ENCODE peak calls at places on chromosome 18, in nine cellular contexts. E is uterus; V is AG10803; I is heart left ventricle; W is activated CD8-positive, alpha-beta T cell treated with anti-CD3 and anti-CD28 coated beads for 36 hours; K is neural crest cell; F is PC-3; R is fibroblast of the aortic adventitia; N is kidney epithelial cell. C is an unnamed sample.
A peak's percentile ranks its signal among the peaks of the same experiment; 100 is the strongest.

GRCh38 chr18:48645427-48646002 is 106.7 kb downstream of the CTIF start:
- DNase-seq in E (peak; percentile 6), V (no peak), I (no peak), W (no peak), K (no peak), F (no peak), R (no peak), N (no peak), C (no peak)

GRCh38 chr18:49582579-49582978 is 20.7 kb downstream of the LIPG start:
- DNase-seq in E (no peak), V (no peak), I (no peak), W (no peak), K (no peak), F (no peak), R (peak; percentile 84), N (no peak), C (no peak)

GRCh38 chr18:22032392-22032961 is 136.9 kb upstream of the GATA6 start:
- DNase-seq in E (peak; percentile 46), V (peak; percentile 87), I (no peak), W (no peak), K (no peak), F (peak; percentile 97), R (peak; percentile 84), N (peak; percentile 99), C (no peak)

GRCh38 chr18:50451100-50451842 is 76.4 kb downstream of the SKA1 start:
- DNase-seq in E (no peak), V (no peak), I (no peak), W (no peak), K (no peak), F (no peak), R (no peak), N (no peak), C (no peak)

GRCh38 chr18:61893304-61893970 is 630 bp upstream of the RNF152 start:
- DNase-seq in E (peak; percentile 62), V (peak; percentile 42), I (peak; percentile 69), W (peak; percentile 61), K (peak; percentile 55), F (no peak), R (peak; percentile 34), N (no peak), C (peak; percentile 62)

GRCh38 chr18:48660346-48661228 is 121.8 kb downstream of the CTIF start:
- DNase-seq in E (peak; percentile 17), V (peak; percentile 27), I (no peak), W (no peak), K (no peak), F (no peak), R (no peak), N (no peak), C (no peak)

GRCh38 chr18:5238371-5238758 is 41.3 kb upstream of the AKAIN1 start:
- DNase-seq in E (no peak), V (peak; percentile 25), I (peak; percentile 34), W (peak; percentile 61), K (peak; percentile 19), F (peak; percentile 11), R (no peak), N (no peak), C (peak; percentile 40)

GRCh38 chr18:55439036-55439435 is 149.0 kb downstream of the TCF4 start:
- DNase-seq in E (no peak), V (no peak), I (no peak), W (no peak), K (no peak), F (no peak), R (no peak), N (no peak), C (no peak)

GRCh38 chr18:37179384-37179783 is 350.5 kb downstream of the KIAA1328 start:
- DNase-seq in E (no peak), V (no peak), I (no peak), W (no peak), K (no peak), F (no peak), R (no peak), N (no peak), C (no peak)

GRCh38 chr18:24536326-24536725 is 75.9 kb downstream of the HRH4 start:
- DNase-seq in E (no peak), V (no peak), I (no peak), W (no peak), K (no peak), F (no peak), R (peak; percentile 48), N (no peak), C (no peak)

GRCh38 chr18:73254564-73254963 is 386.8 kb upstream of the NETO1 start:
- DNase-seq in E (no peak), V (no peak), I (no peak), W (no peak), K (no peak), F (no peak), R (no peak), N (no peak), C (no peak)

GRCh38 chr18:67864677-67865340 is 348.3 kb upstream of the DSEL start:
- DNase-seq in E (no peak), V (peak; percentile 98), I (no peak), W (no peak), K (no peak), F (peak; percentile 60), R (peak; percentile 81), N (no peak), C (no peak)

GRCh38 chr18:7523772-7524171 is 43.3 kb upstream of the PTPRM start:
- DNase-seq in E (no peak), V (no peak), I (no peak), W (no peak), K (no peak), F (no peak), R (no peak), N (no peak), C (no peak)

GRCh38 chr18:10321576-10321975 is 132.9 kb upstream of the APCDD1 start:
- DNase-seq in E (no peak), V (no peak), I (no peak), W (no peak), K (no peak), F (no peak), R (no peak), N (no peak), C (no peak)

GRCh38 chr18:22324191-22325131 is 93.3 kb downstream of the CTAGE1 start:
- DNase-seq in E (peak; percentile 53), V (peak; percentile 38), I (peak; percentile 90), W (peak; percentile 17), K (peak; percentile 38), F (no peak), R (peak; percentile 41), N (no peak), C (peak; percentile 23)

GRCh38 chr18:26003391-26003790 is 87.0 kb downstream of the SS18 start:
- DNase-seq in E (no peak), V (no peak), I (no peak), W (no peak), K (no peak), F (peak; percentile 14), R (peak; percentile 27), N (no peak), C (no peak)

GRCh38 chr18:55509631-55510372 is 78.2 kb downstream of the TCF4 start:
- DNase-seq in E (no peak), V (peak; percentile 57), I (no peak), W (no peak), K (no peak), F (peak; percentile 72), R (peak; percentile 76), N (peak; percentile 75), C (no peak)

GRCh38 chr18:45828917-45829811 is 3.7 kb downstream of the SIGLEC15 start:
- DNase-seq in E (no peak), V (no peak), I (peak; percentile 42), W (no peak), K (no peak), F (no peak), R (peak; percentile 52), N (no peak), C (no peak)

GRCh38 chr18:6660334-6660733 is 69.2 kb upstream of the ARHGAP28 start:
- DNase-seq in E (no peak), V (no peak), I (no peak), W (no peak), K (no peak), F (no peak), R (no peak), N (no peak), C (no peak)

GRCh38 chr18:10518595-10519273 is 7.1 kb upstream of the NAPG start:
- DNase-seq in E (peak; percentile 70), V (peak; percentile 56), I (peak; percentile 72), W (no peak), K (peak; percentile 32), F (no peak), R (peak; percentile 39), N (no peak), C (no peak)

GRCh38 chr18:37501136-37501535 is 64.5 kb downstream of the CELF4 start:
- DNase-seq in E (no peak), V (no peak), I (no peak), W (no peak), K (no peak), F (no peak), R (no peak), N (no peak), C (no peak)

GRCh38 chr18:10989486-10989885 is 159.9 kb downstream of the PIEZO2 start:
- DNase-seq in E (no peak), V (no peak), I (no peak), W (no peak), K (no peak), F (no peak), R (no peak), N (no peak), C (no peak)

GRCh38 chr18:1062592-1062991 is 157.9 kb downstream of the ADCYAP1 start:
- DNase-seq in E (no peak), V (peak; percentile 2), I (no peak), W (no peak), K (no peak), F (no peak), R (peak; percentile 21), N (no peak), C (no peak)
- TF ChIP-seq CTCF in E (no peak), V (peak; percentile 34), I (no peak), W (no peak), K (no peak), F (peak; percentile 29), R (peak; percentile 21), N (peak; percentile 7), C (no peak)

GRCh38 chr18:75314117-75314516 is 103.5 kb downstream of the TSHZ1 start:
- DNase-seq in E (no peak), V (no peak), I (no peak), W (no peak), K (no peak), F (no peak), R (no peak), N (no peak), C (no peak)
- TF ChIP-seq CTCF in E (no peak), V (no peak), I (no peak), W (no peak), K (no peak), F (peak; percentile 32), R (peak; percentile 4), N (peak; percentile 26), C (no peak)

DNA sequence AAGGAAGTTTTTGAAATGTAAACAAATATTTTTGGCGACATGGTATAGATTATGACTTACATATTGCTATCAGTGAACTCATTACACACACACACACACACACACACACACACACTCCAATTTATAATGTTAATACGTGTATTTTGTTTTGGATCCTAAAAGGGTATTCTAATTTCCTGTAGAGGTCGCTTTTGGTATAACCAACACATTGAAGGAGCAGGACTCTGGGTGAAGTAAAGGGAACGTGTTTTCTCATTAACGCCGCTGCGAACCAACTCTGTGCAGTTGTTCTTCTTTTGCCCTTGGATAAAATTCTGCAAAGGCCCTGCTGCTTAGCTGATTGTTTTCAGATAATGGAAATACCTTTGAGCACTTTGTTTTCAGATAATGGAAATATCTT is 190.4 kb downstream of the PMAIP1 start:
- DNase-seq in E (no peak), V (peak; percentile 11), I (no peak), W (no peak), K (no peak), F (peak; percentile 11), R (no peak), N (no peak), C (no peak)
- TF ChIP-seq CTCF in E (no peak), V (no peak), I (no peak), W (no peak), K (no peak), F (peak; percentile 46), R (no peak), N (no peak), C (peak; percentile 32)

GRCh38 chr18:53687002-53687401 is 537.5 kb downstream of the MBD2 start:
- DNase-seq in E (no peak), V (no peak), I (no peak), W (no peak), K (no peak), F (peak; percentile 35), R (peak; percentile 9), N (no peak), C (no peak)
- TF ChIP-seq CTCF in E (no peak), V (peak; percentile 14), I (no peak), W (no peak), K (no peak), F (peak; percentile 64), R (no peak), N (no peak), C (peak; percentile 18)